ENCODE peak calls at places on chromosomes 11 and 22, in seven cellular contexts. K is mesendoderm, W is psoas muscle, R is body of pancreas, X is kidney, F is Caco-2, O is mesenchymal stem cell. P is an unnamed sample.

GRCh38 chr11:113730887-113731726 is 25.0 kb upstream of the TMPRSS5 start:
- DNase-seq in K (peak; percentile 69), R (no peak), F (peak; percentile 86), W (no peak), O (peak; percentile 52), X (no peak), P (peak; percentile 63)

GRCh38 chr11:48107188-48107704 is 109.4 kb upstream of the OR4B1 start:
- DNase-seq in F (no peak), W (no peak), K (no peak), O (peak; percentile 56), X (no peak), R (no peak), P (no peak)

GRCh38 chr22:30312053-30312452 is 14.7 kb downstream of the TBC1D10A start:
- DNase-seq in W (no peak), K (no peak), F (no peak), O (peak; percentile 82), X (no peak), R (no peak), P (no peak)

GRCh38 chr22:44191036-44191454 is 10.3 kb downstream of the PARVG start:
- DNase-seq in O (no peak), W (no peak), K (peak; percentile 20), R (no peak), X (peak; percentile 33), F (no peak), P (no peak)

GRCh38 chr11:95922536-95923440 is 1.1 kb downstream of the MTMR2 start:
- DNase-seq in F (no peak), X (no peak), K (no peak), W (no peak), O (peak; percentile 34), R (no peak), P (peak; percentile 3)

GRCh38 chr22:46066691-46067090 is 83.6 kb upstream of the PPARA start:
- DNase-seq in O (no peak), X (peak; percentile 37), F (no peak), R (peak; percentile 39), W (peak; percentile 48), K (no peak), P (peak; percentile 43)

GRCh38 chr11:75872887-75873416 is 57.9 kb downstream of the UVRAG start:
- DNase-seq in X (no peak), W (no peak), O (no peak), R (no peak), K (no peak), F (no peak), P (no peak)

GRCh38 chr11:76666408-76666807 is 4.1 kb downstream of the LRRC32 start:
- DNase-seq in O (peak; percentile 72), R (no peak), K (no peak), F (no peak), X (peak; percentile 90), W (no peak), P (no peak)

GRCh38 chr11:71366076-71366475 is 82.1 kb downstream of the DHCR7 start:
- DNase-seq in X (no peak), F (no peak), K (no peak), W (no peak), R (no peak), O (no peak), P (no peak)

GRCh38 chr11:34439521-34440258 is 956 bp downstream of the CAT start:
- DNase-seq in O (no peak), R (peak; percentile 13), W (no peak), F (peak; percentile 37), X (no peak), K (no peak), P (peak; percentile 78)

GRCh38 chr11:84890706-84891105 is 736.4 kb downstream of the DLG2 start:
- DNase-seq in W (peak; percentile 27), F (no peak), K (peak; percentile 61), O (no peak), X (no peak), R (no peak), P (no peak)

GRCh38 chr11:98979212-98979611 is 41.5 kb upstream of the CNTN5 start:
- DNase-seq in K (peak; percentile 26), F (no peak), R (no peak), X (no peak), O (no peak), W (no peak), P (no peak)

GRCh38 chr11:1629326-1630185 is at the start of gene KRTAP5-5:
- DNase-seq in X (peak; percentile 54), F (no peak), O (no peak), W (peak; percentile 34), R (no peak), K (no peak), P (no peak)

DNA sequence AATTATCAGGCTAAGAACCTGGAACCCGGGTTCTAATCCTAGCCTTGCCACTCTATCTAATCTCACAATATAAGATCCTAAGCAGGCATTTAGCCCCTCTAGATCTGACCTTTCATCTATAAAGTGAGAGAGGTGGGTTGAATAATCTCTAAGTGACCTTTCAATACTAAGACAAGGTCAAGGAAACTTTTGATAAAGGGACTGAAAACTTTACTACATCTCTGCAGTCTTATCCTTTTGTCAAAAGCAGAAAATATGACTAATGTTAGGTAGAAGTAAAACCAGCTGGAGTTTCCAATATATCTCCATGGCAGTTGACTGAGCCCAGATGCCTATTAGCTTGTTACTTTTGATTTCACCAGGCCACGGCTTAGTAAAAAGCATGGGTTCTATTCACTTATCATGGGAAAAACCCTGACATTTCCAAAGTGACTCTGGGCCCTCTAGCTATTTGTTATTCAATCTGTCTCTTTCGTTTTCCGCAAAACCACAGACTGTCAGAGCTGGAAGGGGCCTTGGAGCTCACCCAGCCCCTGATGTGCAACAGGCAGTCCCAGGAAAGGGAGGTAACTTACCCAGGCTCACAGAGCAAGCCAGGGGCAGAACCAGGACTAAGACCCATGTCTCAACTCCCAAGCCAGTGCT is 75.8 kb downstream of the RAB30 start:
- DNase-seq in R (no peak), O (peak; percentile 60), K (no peak), F (no peak), X (no peak), W (peak; percentile 70), P (no peak)
- H3K36me3 ChIP-seq in R (no peaks in the 10 kb centered on the region), O (peaks cover 21% of the 10 kb centered on the region), K (no peaks in the 10 kb centered on the region), F (no peaks in the 10 kb centered on the region), X (no peaks in the 10 kb centered on the region), W (peaks cover 34% of the 10 kb centered on the region), P (no peaks in the 10 kb centered on the region)

DNA sequence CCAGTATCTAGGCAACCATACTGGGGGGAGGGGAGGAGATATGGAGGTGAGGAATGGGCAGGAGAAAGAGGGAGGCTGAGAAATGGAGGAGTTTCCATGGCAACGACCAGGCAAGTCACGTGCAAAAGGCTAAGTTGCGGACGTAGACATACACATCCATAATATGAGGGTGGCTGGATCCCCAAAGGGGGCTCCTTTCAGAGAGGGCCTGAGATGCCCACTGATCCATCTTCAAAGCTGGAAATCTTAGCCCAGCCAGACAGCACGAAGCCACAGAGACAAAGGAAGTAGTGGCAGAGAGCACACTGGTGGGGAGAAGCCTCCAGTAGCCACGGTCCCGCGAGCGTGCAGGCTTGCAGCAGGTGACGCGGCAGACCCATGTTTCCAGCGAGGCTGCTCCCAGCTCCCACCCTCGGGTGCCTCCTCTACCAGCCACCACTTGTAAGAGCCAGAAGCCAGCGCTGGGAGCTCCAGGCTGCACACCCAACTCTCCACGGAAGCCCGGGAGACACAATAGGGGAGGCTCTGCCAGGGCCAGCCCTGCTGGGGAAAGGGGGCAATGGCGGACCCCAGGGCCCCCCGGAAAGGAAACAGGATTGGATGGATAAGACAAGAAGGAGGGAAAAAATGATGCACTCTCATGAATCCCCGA is 935 bp downstream of the FXYD6 start:
- DNase-seq in W (no peak), R (no peak), O (peak; percentile 29), K (peak; percentile 77), X (peak; percentile 74), F (no peak), P (no peak)
- H3K4me1 ChIP-seq in W (no peaks in the 10 kb centered on the region), R (peaks cover 19% of the 10 kb centered on the region), O (peaks cover 26% of the 10 kb centered on the region), K (peaks cover 9% of the 10 kb centered on the region), X (peaks cover 14% of the 10 kb centered on the region), F (peaks cover 14% of the 10 kb centered on the region), P (no peaks in the 10 kb centered on the region)

GRCh38 chr11:63904743-63905142 is 12.2 kb downstream of the RCOR2 start:
- DNase-seq in X (no peak), W (no peak), R (no peak), K (no peak), O (no peak), F (no peak), P (no peak)
- H3K36me3 ChIP-seq in X (peaks cover 48% of the 10 kb centered on the region), W (peaks cover 98% of the 10 kb centered on the region), R (peaks cover 59% of the 10 kb centered on the region), K (peaks cover 24% of the 10 kb centered on the region), O (peaks cover 84% of the 10 kb centered on the region), F (peaks cover 3% of the 10 kb centered on the region), P (peaks cover 60% of the 10 kb centered on the region)

GRCh38 chr22:40645579-40646197 is 9.2 kb upstream of the MRTFA start:
- DNase-seq in K (no peak), W (no peak), F (no peak), R (no peak), X (no peak), O (no peak), P (no peak)

GRCh38 chr22:40638261-40638660 is 1.7 kb upstream of the MRTFA start:
- DNase-seq in O (no peak), K (no peak), X (no peak), F (no peak), W (no peak), R (no peak), P (no peak)

GRCh38 chr22:40641269-40641668 is 4.8 kb upstream of the MRTFA start:
- DNase-seq in W (no peak), K (peak; percentile 70), X (no peak), R (no peak), F (no peak), O (no peak), P (no peak)

GRCh38 chr22:40637181-40638150 is 947 bp upstream of the MRTFA start:
- DNase-seq in R (peak; percentile 16), W (peak; percentile 60), F (no peak), K (no peak), X (no peak), O (no peak), P (peak; percentile 62)

DNA sequence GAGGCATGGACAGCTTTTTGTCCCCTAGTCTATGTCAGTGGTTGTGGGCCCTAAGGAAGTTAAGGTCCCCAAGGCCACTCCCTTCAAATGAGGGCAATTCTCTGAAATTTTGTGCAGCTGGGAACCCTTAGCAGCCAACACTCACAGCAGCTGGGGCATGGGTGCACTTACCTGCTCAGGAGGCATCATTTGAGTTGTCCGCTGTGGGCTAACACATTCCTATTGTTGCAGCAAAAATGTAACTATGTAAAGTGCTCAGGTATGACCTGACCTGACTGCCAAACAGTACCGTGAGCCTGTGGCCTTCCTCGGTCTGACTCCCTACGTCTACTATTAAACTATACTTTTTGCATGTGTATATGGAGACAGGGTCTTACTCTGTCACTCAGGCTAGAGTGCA is 5.8 kb upstream of the MRTFA start:
- DNase-seq in O (no peak), W (no peak), F (no peak), R (no peak), X (no peak), K (no peak), P (no peak)
- H3K4me1 ChIP-seq in O (peaks cover 4% of the 10 kb centered on the region), W (peaks cover 6% of the 10 kb centered on the region), F (peaks cover 23% of the 10 kb centered on the region), R (peaks cover 32% of the 10 kb centered on the region), X (no peaks in the 10 kb centered on the region), K (no peaks in the 10 kb centered on the region), P (no peaks in the 10 kb centered on the region)

GRCh38 chr11:46198245-46198872 is 77.1 kb upstream of the PHF21A start:
- DNase-seq in W (no peak), R (no peak), K (no peak), X (no peak), F (no peak), O (no peak), P (no peak)
- H3K36me3 ChIP-seq in W (no peaks in the 10 kb centered on the region), R (no peaks in the 10 kb centered on the region), K (no peaks in the 10 kb centered on the region), X (no peaks in the 10 kb centered on the region), F (no peaks in the 10 kb centered on the region), O (no peaks in the 10 kb centered on the region), P (no peaks in the 10 kb centered on the region)

GRCh38 chr11:125609545-125609944 is 15.4 kb upstream of the CHEK1 start:
- DNase-seq in K (no peak), R (no peak), F (no peak), X (no peak), O (no peak), W (no peak), P (no peak)
- H3K4me1 ChIP-seq in K (no peaks in the 10 kb centered on the region), R (no peaks in the 10 kb centered on the region), F (no peaks in the 10 kb centered on the region), X (no peaks in the 10 kb centered on the region), O (no peaks in the 10 kb centered on the region), W (no peaks in the 10 kb centered on the region), P (no peaks in the 10 kb centered on the region)